ENCODE peak calls at places on chromosomes 12 and 14, in eight cellular contexts. D is transverse colon; X is A549; Q is stomach; Z is cardiac muscle cell; I is HFF-Myc; H is CD8-positive, alpha-beta T cell; O is tibial artery. U is an unnamed sample.

GRCh38 chr14:102304611-102305506 is at the start of gene MOK:
- DNase-seq in D (peak), X (peak), Q (peak), Z (peak), I (peak), H (peak), O (peak), U (peak)

GRCh38 chr14:74333909-74334308 is 14.4 kb upstream of the VRTN start:
- DNase-seq in D (no peak), X (no peak), Q (no peak), Z (peak), I (peak), H (no peak), O (no peak), U (peak)

GRCh38 chr14:99408286-99408970 is 72.2 kb downstream of the SETD3 start:
- DNase-seq in D (no peak), X (no peak), Q (no peak), Z (no peak), I (no peak), H (no peak), O (no peak), U (no peak)

GRCh38 chr12:2678416-2678815 is 116.4 kb upstream of the FKBP4 start:
- DNase-seq in D (no peak), X (no peak), Q (no peak), Z (no peak), I (no peak), H (no peak), O (no peak), U (no peak)

GRCh38 chr12:54294152-54294913 is 6.5 kb downstream of the NFE2 start:
- DNase-seq in D (peak), X (peak), Q (peak), Z (peak), I (no peak), H (peak), O (peak), U (no peak)

GRCh38 chr12:124548854-124549378 is 18.5 kb downstream of the NCOR2 start:
- DNase-seq in D (peak), X (no peak), Q (peak), Z (peak), I (no peak), H (no peak), O (peak), U (no peak)

GRCh38 chr14:41785696-41786095 is 179.0 kb downstream of the LRFN5 start:
- DNase-seq in D (no peak), X (peak), Q (no peak), Z (peak), I (no peak), H (no peak), O (no peak), U (no peak)

GRCh38 chr12:98154850-98155249 is 360.5 kb upstream of the TMPO start:
- DNase-seq in D (no peak), X (peak), Q (no peak), Z (peak), I (no peak), H (no peak), O (no peak), U (peak)

GRCh38 chr12:97151481-97151880 is 244.4 kb downstream of the NEDD1 start:
- DNase-seq in D (no peak), X (no peak), Q (no peak), Z (no peak), I (no peak), H (no peak), O (no peak), U (peak)

GRCh38 chr12:107356266-107356936 is 263.1 kb upstream of the CRY1 start:
- DNase-seq in D (no peak), X (peak), Q (no peak), Z (peak), I (no peak), H (no peak), O (no peak), U (peak)

GRCh38 chr12:49365542-49365941 is 1.7 kb upstream of the SPATS2 start:
- DNase-seq in D (no peak), X (no peak), Q (no peak), Z (peak), I (no peak), H (no peak), O (no peak), U (peak)

GRCh38 chr14:93903342-93904184 is 23.6 kb upstream of the FAM181A start:
- DNase-seq in D (no peak), X (peak), Q (peak), Z (no peak), I (no peak), H (no peak), O (no peak), U (no peak)

GRCh38 chr14:68979722-68980552 is 835 bp upstream of the ACTN1 start:
- DNase-seq in D (peak), X (peak), Q (peak), Z (no peak), I (no peak), H (no peak), O (peak), U (no peak)

DNA sequence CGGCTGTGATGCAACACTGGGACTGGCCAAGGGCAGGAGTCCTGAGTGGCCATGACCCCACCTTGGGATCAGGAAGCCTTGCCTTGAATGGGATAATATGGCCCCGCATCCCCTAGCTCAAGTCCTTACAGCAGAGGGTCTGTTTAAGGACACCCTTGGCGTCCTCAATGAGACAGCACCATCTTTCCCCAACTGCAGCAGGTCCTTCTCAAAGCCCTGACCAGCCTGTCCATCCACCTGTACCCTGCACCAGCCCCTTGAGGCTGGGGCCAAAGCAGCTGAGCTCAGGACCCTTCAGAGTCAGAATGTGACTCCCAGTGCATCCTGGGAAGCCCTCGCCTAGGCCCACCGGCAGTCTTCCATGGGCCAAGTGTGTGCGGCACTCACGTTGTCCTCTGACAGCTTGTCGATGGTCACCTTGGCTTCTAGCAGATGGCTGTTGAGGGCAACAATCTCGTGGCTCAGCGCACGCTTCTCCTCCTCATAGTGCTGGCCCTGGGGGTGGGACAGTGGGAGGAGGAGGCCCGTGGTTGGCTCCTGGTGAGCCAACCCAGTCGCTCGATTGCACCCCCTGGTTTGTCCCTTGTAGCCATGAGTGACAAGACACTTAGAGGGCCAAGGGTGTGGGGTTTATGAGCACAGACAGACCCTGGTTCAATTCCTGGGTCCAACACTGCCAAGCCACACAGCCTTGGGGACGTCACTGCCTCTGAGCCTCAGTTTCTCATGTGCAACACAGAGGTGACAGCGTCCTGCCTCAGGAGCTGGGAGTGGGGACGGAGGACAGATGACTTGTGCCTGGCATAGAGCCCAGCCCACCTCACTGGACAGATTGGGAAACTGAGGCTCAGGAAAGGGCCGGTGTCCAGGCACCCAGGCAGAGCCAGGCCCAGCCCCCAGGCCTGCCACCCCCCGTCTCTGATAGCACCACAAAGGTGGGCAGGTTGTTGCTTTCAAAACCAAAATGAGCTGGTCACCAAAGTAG is 43.5 kb downstream of the BEGAIN start:
- DNase-seq in D (no peak), X (no peak), Q (no peak), Z (no peak), I (no peak), H (no peak), O (no peak), U (no peak)
- H3K4me3 ChIP-seq in D (no peak), X (no peak), Q (no peak), Z (no peak), I (no peak), H (no peak), O (no peak), U (no peak)

GRCh38 chr14:105629886-105630215 is 103.5 kb downstream of the TMEM121 start:
- DNase-seq in D (no peak), X (no peak), Q (no peak), Z (no peak), I (no peak), H (no peak), O (no peak), U (no peak)
- TF ChIP-seq CTCF in D (no peak), X (no peak), Q (no peak), Z (no peak), I (no peak), H (no peak), O (no peak), U (no peak)

DNA sequence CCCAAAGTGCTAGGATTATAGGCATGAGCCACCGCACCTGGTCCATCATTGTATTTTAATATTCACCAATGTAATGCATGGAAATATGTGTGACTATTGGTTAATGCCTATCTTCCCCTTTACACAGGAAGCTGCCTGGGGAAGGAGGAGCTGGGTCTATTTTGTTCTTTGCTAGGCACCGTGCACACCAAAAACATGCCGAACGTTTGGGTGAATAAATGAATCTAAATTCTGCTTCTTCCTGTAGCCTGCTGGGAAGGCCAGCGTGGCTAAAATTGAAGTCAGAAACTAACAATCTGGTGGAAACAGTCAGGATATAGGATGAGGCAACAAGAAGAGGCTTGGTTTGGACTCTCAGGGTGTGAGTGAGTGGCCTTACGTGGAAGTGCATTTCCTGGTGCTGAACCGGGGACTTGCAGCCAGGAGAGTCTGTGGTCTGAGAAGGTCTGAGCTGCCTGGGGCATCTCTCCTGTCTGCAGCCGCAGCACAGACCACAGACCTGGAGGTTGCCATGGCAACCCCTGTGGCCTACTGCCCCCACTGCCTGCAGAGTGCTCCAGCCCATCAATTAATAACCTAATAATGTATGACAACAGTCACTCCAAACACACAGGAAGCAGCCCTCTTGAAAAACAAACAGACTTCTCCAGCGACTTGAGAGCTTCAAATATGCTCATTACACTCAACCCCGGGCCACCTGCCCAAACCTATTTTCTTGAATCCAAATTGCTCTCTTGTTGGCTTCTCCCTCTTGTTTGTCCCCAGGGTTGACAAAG is 5.5 kb upstream of the GPR68 start:
- DNase-seq in D (peak), X (peak), Q (no peak), Z (no peak), I (peak), H (no peak), O (no peak), U (no peak)
- H3K4me3 ChIP-seq in D (no peak), X (no peak), Q (no peak), Z (no peak), I (no peak), H (no peak), O (no peak), U (no peak)

DNA sequence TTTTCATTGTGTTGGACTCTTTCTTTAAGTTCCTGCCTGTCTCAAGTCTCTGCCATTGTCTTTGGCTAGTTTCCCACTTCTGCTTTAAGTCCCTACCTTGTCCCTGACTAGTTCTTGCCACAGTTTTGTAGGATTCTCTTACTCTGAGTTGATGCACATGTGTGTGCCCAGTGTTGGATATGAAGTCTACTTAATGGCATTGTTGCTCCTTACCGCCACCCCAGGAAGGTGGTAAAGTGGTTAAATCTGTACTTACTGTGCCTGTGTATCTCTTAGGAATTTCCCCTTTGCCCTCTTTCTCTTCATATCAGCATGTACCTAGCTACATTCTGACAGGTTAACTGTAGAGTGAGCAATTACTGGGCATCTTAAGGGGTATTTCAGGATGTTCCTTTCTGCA is 227.1 kb downstream of the NUBPL start:
- DNase-seq in D (no peak), X (peak), Q (no peak), Z (no peak), I (no peak), H (no peak), O (no peak), U (no peak)
- TF ChIP-seq CTCF in D (no peak), X (no peak), Q (no peak), Z (no peak), I (no peak), H (no peak), O (no peak), U (no peak)

DNA sequence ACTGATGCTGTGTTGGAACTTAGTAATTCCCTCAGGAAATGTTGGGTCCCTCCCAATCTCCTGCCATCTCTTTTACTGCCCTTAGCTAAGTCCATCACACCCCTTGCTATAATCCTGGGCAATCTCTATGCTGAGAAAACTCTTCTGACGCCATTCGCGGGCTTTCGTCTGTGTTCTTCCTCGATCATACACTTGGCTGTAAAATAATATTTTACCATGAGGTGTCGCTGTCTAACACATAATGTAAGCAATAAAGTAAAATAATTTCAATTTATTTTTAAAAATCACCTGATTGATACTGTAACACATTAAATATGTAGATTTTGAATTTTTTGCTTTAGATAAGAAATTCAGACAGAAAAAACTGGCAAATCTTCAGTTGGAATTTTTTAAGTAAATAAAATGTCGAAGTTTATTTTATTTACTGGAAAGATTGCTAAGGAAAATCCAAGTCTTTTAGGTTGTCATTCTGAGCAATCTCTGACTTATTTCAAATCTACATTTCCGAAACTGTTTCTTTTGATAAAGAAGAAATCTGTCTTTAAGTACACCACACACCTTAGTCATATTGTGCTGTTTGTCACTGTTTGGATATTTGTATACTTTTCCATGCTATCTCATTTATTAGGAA is 304.0 kb upstream of the SSTR1 start:
- DNase-seq in D (no peak), X (peak), Q (no peak), Z (peak), I (peak), H (no peak), O (no peak), U (peak)
- H3K4me3 ChIP-seq in D (no peak), X (no peak), Q (no peak), Z (no peak), I (no peak), H (no peak), O (no peak), U (no peak)

GRCh38 chr12:85923767-85924331 is 49.8 kb downstream of the NTS start:
- DNase-seq in D (no peak), X (peak), Q (no peak), Z (peak), I (peak), H (no peak), O (no peak), U (peak)
- TF ChIP-seq CTCF in D (peak), X (peak), Q (no peak), Z (peak), I (peak), H (no peak), O (peak), U (peak)

DNA sequence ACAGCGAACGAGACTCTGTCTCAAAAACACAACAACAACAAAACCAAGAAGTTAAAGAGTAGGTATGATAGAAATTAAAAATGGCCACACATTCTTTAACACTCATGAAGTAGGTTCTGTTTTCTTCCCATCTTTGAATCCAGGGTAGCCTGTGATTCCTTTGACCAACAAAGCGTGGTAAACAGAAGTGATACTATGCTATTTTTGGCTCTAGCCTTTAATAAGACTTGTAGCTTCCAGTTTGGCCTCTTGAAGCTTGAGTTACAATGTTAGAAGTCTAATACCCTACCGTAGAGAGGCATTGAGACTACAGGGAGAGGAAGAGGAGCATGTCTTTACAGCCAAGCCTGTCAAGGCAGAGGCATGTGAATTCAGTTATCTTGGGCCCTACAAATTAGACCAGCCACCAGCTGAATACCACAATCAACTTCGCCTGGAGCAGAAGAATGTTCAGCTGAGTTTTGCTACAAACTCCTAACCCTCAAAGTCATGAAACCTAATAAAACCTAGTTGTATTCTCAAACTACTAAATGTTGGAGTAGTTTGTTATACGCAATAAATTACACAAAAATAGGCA is 4.9 kb upstream of the NEMF start:
- DNase-seq in D (no peak), X (no peak), Q (no peak), Z (no peak), I (no peak), H (no peak), O (no peak), U (no peak)
- H3K4me3 ChIP-seq in D (no peak), X (no peak), Q (no peak), Z (no peak), I (no peak), H (no peak), O (no peak), U (no peak)

GRCh38 chr14:92603309-92604257 is 90.0 kb downstream of the RIN3 start:
- DNase-seq in D (peak), X (peak), Q (no peak), Z (peak), I (peak), H (peak), O (peak), U (peak)
- TF ChIP-seq CTCF in D (peak), X (peak), Q (no peak), Z (peak), I (no peak), H (peak), O (peak), U (peak)